ENCODE peak calls at places on chromosomes 13 and 19, in seven cellular contexts. S is HuH-7, R is AML-193, J is GM04503, O is hypothalamus, K is fibroblast of pulmonary artery, D is AG09309. L is an unnamed sample.
A peak's percentile ranks its signal among the peaks of the same experiment; 100 is the strongest.

GRCh38 chr19:14479985-14480694 is 5.0 kb upstream of the PTGER1 start:
- DNase-seq in K (no peak), R (peak; percentile 33), S (peak; percentile 80), O (peak; percentile 5), D (no peak), J (no peak), L (no peak)

GRCh38 chr13:101306773-101307172 is 109.5 kb downstream of the NALCN start:
- DNase-seq in O (no peak), J (no peak), D (no peak), S (no peak), R (no peak), K (no peak), L (no peak)

GRCh38 chr13:45916859-45917418 is 65.4 kb upstream of the SIAH3 start:
- DNase-seq in D (no peak), S (no peak), J (no peak), O (no peak), R (no peak), K (no peak), L (no peak)

GRCh38 chr19:45824041-45824471 is 8.9 kb upstream of the RSPH6A start:
- DNase-seq in O (no peak), D (no peak), R (no peak), K (no peak), S (no peak), J (no peak), L (no peak)

GRCh38 chr13:27183561-27184147 is 12.0 kb upstream of the USP12 start:
- DNase-seq in R (no peak), D (no peak), S (no peak), J (no peak), K (peak; percentile 65), O (no peak), L (no peak)

GRCh38 chr13:39317284-39317683 is 279.0 kb downstream of the NHLRC3 start:
- DNase-seq in R (no peak), D (no peak), S (no peak), K (peak; percentile 70), J (no peak), O (no peak), L (no peak)

GRCh38 chr19:18366027-18366435 is 19.9 kb upstream of the GDF15 start:
- DNase-seq in K (peak; percentile 46), D (no peak), R (no peak), J (no peak), S (no peak), O (no peak), L (no peak)

GRCh38 chr19:35462476-35462953 is 14.5 kb downstream of the FFAR2 start:
- DNase-seq in O (peak; percentile 10), D (no peak), J (no peak), S (no peak), R (peak; percentile 94), K (no peak), L (no peak)

GRCh38 chr13:22061371-22061805 is 390.5 kb downstream of the FGF9 start:
- DNase-seq in J (no peak), O (peak; percentile 28), D (no peak), R (no peak), S (no peak), K (no peak), L (no peak)

GRCh38 chr19:10679743-10680142 is 21.5 kb upstream of the QTRT1 start:
- DNase-seq in R (no peak), O (no peak), J (no peak), D (no peak), S (no peak), K (no peak), L (no peak)

GRCh38 chr13:51806571-51806970 is 2.6 kb upstream of the DHRS12 start:
- DNase-seq in R (no peak), S (no peak), J (no peak), K (peak; percentile 42), D (no peak), O (peak; percentile 39), L (no peak)

GRCh38 chr19:18332917-18333530 is 7.4 kb upstream of the PGPEP1 start:
- DNase-seq in J (no peak), R (no peak), D (no peak), K (no peak), O (no peak), S (no peak), L (no peak)

L was measured in AG09319.